ENCODE peak calls at places on chromosome 17, in five cellular contexts. V is fibroblast of gingiva, K is BE2C, R is fibroblast of pulmonary artery, W is pancreas. Z is an unnamed sample.

GRCh38 chr17:82704886-82705285 is 6.4 kb upstream of the RAB40B start:
- DNase-seq in K (no peak), W (no peak), R (no peak), V (no peak), Z (peak; percentile 52)

GRCh38 chr17:39769974-39770587 is 32.3 kb downstream of the GRB7 start:
- DNase-seq in K (no peak), W (no peak), V (no peak), R (no peak), Z (no peak)

GRCh38 chr17:74332763-74333220 is 6.8 kb downstream of the KIF19 start:
- DNase-seq in W (no peak), V (no peak), R (no peak), K (no peak), Z (no peak)

GRCh38 chr17:2563061-2563460 is 30.4 kb upstream of the PAFAH1B1 start:
- DNase-seq in R (no peak), W (no peak), K (peak; percentile 16), V (no peak), Z (peak; percentile 30)

GRCh38 chr17:63819585-63820537 is 7.4 kb upstream of the PSMC5 start:
- DNase-seq in R (no peak), K (no peak), V (no peak), W (no peak), Z (no peak)

GRCh38 chr17:6496116-6496481 is 51.8 kb downstream of the PIMREG start:
- DNase-seq in K (no peak), V (no peak), R (no peak), W (no peak), Z (no peak)

GRCh38 chr17:78341559-78342437 is 18.1 kb downstream of the SOCS3 start:
- DNase-seq in W (peak; percentile 76), K (peak; percentile 62), V (peak; percentile 85), R (peak; percentile 81), Z (peak; percentile 96)

GRCh38 chr17:31722251-31723056 is 136.6 kb downstream of the COPRS start:
- DNase-seq in W (peak; percentile 27), V (no peak), K (no peak), R (peak; percentile 58), Z (no peak)

GRCh38 chr17:76382803-76383644 is 1.4 kb upstream of the SPHK1 start:
- DNase-seq in W (peak; percentile 51), V (peak; percentile 42), R (peak; percentile 66), K (peak; percentile 40), Z (peak; percentile 90)

GRCh38 chr17:33602981-33603380 is 309.9 kb upstream of the ASIC2 start:
- DNase-seq in K (peak; percentile 12), W (no peak), V (no peak), R (no peak), Z (no peak)

GRCh38 chr17:72262748-72263147 is 141.9 kb downstream of the SOX9 start:
- DNase-seq in W (no peak), R (no peak), K (no peak), V (no peak), Z (no peak)

GRCh38 chr17:11637796-11638195 is 39.5 kb downstream of the DNAH9 start:
- DNase-seq in K (no peak), R (no peak), V (no peak), W (no peak), Z (no peak)

GRCh38 chr17:27623578-27623977 is 7.4 kb upstream of the LGALS9 start:
- DNase-seq in R (no peak), W (no peak), V (no peak), K (no peak), Z (no peak)

GRCh38 chr17:47894498-47895253 is 1.4 kb upstream of the SP2 start:
- DNase-seq in W (no peak), R (no peak), K (no peak), V (no peak), Z (no peak)

GRCh38 chr17:2995362-2995761 is 68.0 kb downstream of the OR1D5 start:
- DNase-seq in V (no peak), K (no peak), R (no peak), W (no peak), Z (peak; percentile 18)

GRCh38 chr17:44444735-44445105 is 55.3 kb upstream of the ITGA2B start:
- DNase-seq in R (peak; percentile 28), W (no peak), V (peak; percentile 49), K (no peak), Z (no peak)

GRCh38 chr17:39173539-39174274 is 7.7 kb upstream of the ARL5C start:
- DNase-seq in K (no peak), R (no peak), V (no peak), W (no peak), Z (peak; percentile 62)

GRCh38 chr17:77308768-77309726 is 168.3 kb downstream of the SEC14L1 start:
- DNase-seq in K (peak; percentile 37), W (no peak), V (peak; percentile 79), R (peak; percentile 63), Z (peak; percentile 43)

GRCh38 chr17:36939059-36939943 is 2.0 kb downstream of the LHX1 start:
- DNase-seq in R (no peak), V (no peak), W (no peak), K (no peak), Z (peak; percentile 73)